ENCODE peak calls at places on chromosomes 3 and 15, in ten cellular contexts. K, L, H, W, B, O, Y, N, V and Z are unnamed samples.

GRCh38 chr15:52309154-52309548 is 13.5 kb upstream of the MYO5C start:
- DNase-seq in B (no peak), K (no peak), N (no peak), Y (no peak), W (no peak), H (no peak), O (no peak), V (no peak), L (no peak), Z (no peak)

GRCh38 chr15:80911821-80912220 is 77.8 kb downstream of the MESD start:
- DNase-seq in B (peak; percentile 73), L (no peak), V (no peak), O (no peak), N (no peak), W (no peak), H (no peak), K (no peak), Y (no peak), Z (no peak)

GRCh38 chr3:188124184-188124583 is 29.8 kb upstream of the LPP start:
- DNase-seq in N (no peak), K (no peak), B (no peak), W (no peak), O (no peak), Y (no peak), V (no peak), L (no peak), H (peak; percentile 27), Z (no peak)

GRCh38 chr15:64893481-64894394 is 18.0 kb upstream of the ANKDD1A start:
- DNase-seq in L (peak; percentile 93), V (peak; percentile 97), K (peak; percentile 91), B (peak; percentile 95), N (peak; percentile 95), H (peak; percentile 98), W (peak; percentile 86), Y (peak; percentile 96), O (peak; percentile 92), Z (peak; percentile 67)

GRCh38 chr3:59186735-59187134 is 136.9 kb upstream of the CFAP20DC start:
- DNase-seq in H (no peak), L (no peak), V (no peak), Y (no peak), N (no peak), B (no peak), K (no peak), O (no peak), W (no peak), Z (no peak)

GRCh38 chr3:53213276-53213675 is 42.5 kb downstream of the TKT start:
- DNase-seq in N (no peak), K (no peak), W (no peak), O (no peak), V (no peak), B (no peak), Y (no peak), H (no peak), L (no peak), Z (no peak)

GRCh38 chr3:43212914-43213611 is 73.3 kb upstream of the SNRK start:
- DNase-seq in B (no peak), Y (no peak), W (no peak), H (peak; percentile 86), N (no peak), V (no peak), K (no peak), O (no peak), L (no peak), Z (no peak)

GRCh38 chr15:45026646-45027045 is 3.7 kb downstream of the SORD start:
- DNase-seq in W (no peak), Y (no peak), O (no peak), V (no peak), K (no peak), H (no peak), L (no peak), N (no peak), B (no peak), Z (no peak)

GRCh38 chr3:48655063-48655462 is 7.6 kb downstream of the CELSR3 start:
- DNase-seq in O (no peak), H (no peak), W (no peak), V (no peak), N (no peak), L (no peak), B (no peak), Y (no peak), K (no peak), Z (no peak)

GRCh38 chr3:48655586-48655985 is 7.1 kb downstream of the CELSR3 start:
- DNase-seq in N (no peak), W (no peak), V (no peak), B (no peak), Y (no peak), L (no peak), H (no peak), O (peak; percentile 34), K (no peak), Z (no peak)

GRCh38 chr3:48652923-48653715 is 9.6 kb downstream of the CELSR3 start:
- DNase-seq in B (no peak), O (no peak), K (no peak), L (no peak), V (no peak), Y (no peak), H (no peak), W (no peak), N (no peak), Z (no peak)

GRCh38 chr3:48656841-48657281 is 5.8 kb downstream of the CELSR3 start:
- DNase-seq in O (no peak), Y (no peak), K (no peak), B (no peak), N (no peak), W (no peak), V (no peak), L (no peak), H (no peak), Z (no peak)

DNA sequence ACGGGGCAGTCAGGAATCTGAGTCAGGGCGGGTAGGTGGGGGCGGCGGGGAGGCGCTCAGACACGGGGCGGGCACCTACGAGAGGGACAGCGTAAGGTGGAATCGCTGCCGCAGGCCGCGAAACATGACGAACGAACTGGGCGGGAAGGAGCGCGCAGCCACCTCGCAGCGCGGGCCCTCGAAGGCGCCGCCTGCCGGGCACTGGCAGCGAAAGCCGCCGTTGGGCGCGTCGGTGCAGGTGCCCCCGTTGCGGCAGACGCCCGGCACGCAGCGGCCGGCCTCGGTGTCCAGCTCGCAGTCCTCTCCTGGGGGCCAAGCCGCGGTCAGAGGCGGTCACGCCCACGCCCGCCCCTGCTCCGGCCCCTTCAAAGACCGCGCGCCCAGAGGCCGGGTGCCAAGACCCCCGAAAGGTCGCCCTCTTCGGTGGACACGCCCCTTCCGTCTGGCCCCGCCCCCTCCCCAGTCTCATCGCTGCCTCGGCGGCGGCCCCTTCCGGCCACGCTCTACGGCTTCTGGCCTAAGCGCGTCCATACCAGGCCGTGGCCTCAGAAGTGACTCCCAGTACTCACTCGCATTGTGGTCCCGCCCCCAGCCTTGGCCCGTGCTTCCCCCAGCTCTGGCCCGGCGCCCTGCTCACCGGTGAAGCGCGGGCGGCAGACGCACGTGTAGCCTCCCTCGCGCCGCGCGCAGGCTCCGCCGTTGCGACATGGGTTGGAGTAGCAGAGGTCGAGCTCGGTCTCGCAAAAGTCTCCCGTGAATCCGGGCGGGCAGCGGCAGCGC is 6.4 kb downstream of the CELSR3 start:
- DNase-seq in Y (peak; percentile 88), H (peak; percentile 91), L (peak; percentile 77), O (peak; percentile 71), W (peak; percentile 55), N (peak; percentile 95), K (peak; percentile 82), B (peak; percentile 88), V (peak; percentile 95), Z (no peak)
- TF ChIP-seq CTCF in Y (peak; percentile 71), H (peak; percentile 31), L (peak; percentile 49), O (peak; percentile 60), W (peak; percentile 75), N (peak; percentile 61), K (peak; percentile 74), B (peak; percentile 73), V (peak; percentile 76), Z (no peak)

GRCh38 chr3:65597225-65597951 is 441.3 kb downstream of the MAGI1 start:
- DNase-seq in V (peak; percentile 98), B (peak; percentile 24), O (no peak), Y (peak; percentile 43), W (no peak), N (peak; percentile 52), H (no peak), K (peak; percentile 59), L (no peak), Z (no peak)

GRCh38 chr3:65596511-65597224 is 442.1 kb downstream of the MAGI1 start:
- DNase-seq in H (no peak), L (no peak), K (peak; percentile 38), N (no peak), V (peak; percentile 49), O (no peak), W (no peak), B (no peak), Y (no peak), Z (no peak)

GRCh38 chr3:65595997-65596300 is 442.8 kb downstream of the MAGI1 start:
- DNase-seq in V (no peak), W (no peak), N (no peak), Y (no peak), L (no peak), H (no peak), B (no peak), K (no peak), O (no peak), Z (no peak)

GRCh38 chr3:65593780-65594752 is 444.7 kb downstream of the MAGI1 start:
- DNase-seq in W (no peak), H (peak; percentile 73), O (no peak), N (no peak), L (no peak), B (no peak), V (no peak), K (no peak), Y (no peak), Z (no peak)

DNA sequence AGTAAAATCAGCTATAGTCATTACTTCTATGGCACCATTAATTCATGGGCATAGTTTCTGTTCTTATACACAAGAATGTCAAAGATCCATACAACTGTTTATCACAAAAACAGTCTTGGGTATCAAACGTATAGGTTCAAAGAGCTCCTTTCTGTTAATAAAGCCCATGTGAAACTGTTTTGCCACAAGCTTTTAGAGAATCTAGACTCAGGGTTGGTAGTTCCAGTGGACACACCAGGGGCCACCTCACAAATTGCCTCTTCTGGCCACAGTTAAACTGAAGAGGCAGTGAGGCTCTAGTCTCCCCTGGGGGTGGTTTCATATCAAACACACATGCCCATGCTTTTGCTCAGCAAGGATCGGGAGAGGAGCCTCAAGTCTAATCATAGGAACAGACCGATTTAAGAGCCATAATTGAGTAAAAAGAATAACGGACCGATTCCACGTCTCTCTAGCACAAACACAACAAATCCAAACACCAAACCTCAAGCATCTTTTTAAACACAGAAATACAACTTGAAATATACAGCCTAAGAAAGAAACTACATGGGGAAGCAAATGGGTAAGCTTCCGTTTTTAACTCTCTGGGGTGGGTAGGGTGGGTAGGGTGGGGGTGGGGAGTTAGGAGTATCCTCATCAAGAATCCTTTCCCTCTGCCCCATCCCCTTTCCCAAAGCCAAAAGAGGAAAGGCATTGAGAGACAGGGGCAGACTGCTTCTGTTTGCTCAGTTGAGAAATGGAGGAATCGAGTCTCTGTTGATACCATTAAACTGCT is 443.3 kb downstream of the MAGI1 start:
- DNase-seq in V (peak; percentile 32), L (no peak), W (no peak), N (no peak), O (no peak), Y (no peak), B (no peak), H (no peak), K (no peak), Z (no peak)
- TF ChIP-seq CTCF in V (no peak), L (no peak), W (no peak), N (no peak), O (no peak), Y (no peak), B (no peak), H (no peak), K (no peak), Z (no peak)

DNA sequence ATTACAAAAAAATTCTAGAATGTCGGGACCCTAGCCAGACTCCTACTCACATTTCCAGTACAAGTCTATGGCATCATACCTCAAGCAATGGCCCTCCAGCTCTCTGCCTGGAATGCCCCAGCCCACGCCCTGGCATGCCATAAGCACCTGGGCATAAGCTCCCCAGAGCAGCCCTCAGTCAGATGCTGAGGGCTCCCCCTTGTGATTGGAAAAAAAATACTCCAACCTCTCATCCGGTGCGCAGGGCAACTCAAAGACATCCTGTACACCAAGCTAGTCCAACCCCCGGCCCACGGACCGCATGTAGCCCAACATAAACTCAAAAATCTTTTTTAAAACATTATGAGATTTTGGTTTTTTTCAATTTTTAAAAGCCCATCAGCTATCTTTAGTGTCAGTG is 115.4 kb downstream of the NEK10 start:
- DNase-seq in B (peak; percentile 66), N (peak; percentile 19), K (peak; percentile 51), L (no peak), O (no peak), W (peak; percentile 23), Y (no peak), H (peak; percentile 76), V (peak; percentile 68), Z (peak; percentile 69)
- TF ChIP-seq CTCF in B (peak; percentile 53), N (peak; percentile 35), K (peak; percentile 29), L (no peak), O (no peak), W (peak; percentile 81), Y (peak; percentile 32), H (peak; percentile 69), V (peak; percentile 65), Z (peak; percentile 42)

DNA sequence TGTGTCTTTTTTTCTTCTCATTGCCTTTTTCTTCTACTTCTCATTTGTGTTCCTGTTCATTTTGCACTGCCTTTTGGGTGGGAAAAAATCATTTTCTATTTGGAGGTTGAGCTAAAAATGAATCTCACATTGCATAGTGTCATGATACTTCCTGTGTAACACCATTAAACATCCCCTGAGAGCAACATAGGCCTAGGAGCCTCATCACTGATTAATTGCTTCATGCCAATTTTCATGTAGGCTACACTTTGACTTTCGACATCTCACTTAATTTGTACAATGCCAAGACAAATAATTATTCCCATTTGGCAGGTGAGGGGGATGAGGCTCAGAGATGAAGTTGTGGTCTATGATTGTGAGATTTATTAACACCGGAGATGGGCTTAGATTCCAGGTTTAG is 279.2 kb downstream of the EDEM1 start:
- DNase-seq in O (no peak), W (no peak), V (no peak), Y (no peak), L (no peak), H (no peak), N (no peak), B (no peak), K (no peak), Z (no peak)
- TF ChIP-seq CTCF in O (no peak), W (no peak), V (no peak), Y (no peak), L (no peak), H (no peak), N (no peak), B (no peak), K (no peak), Z (no peak)